ENCODE peak calls at places on chromosome 5, in five cellular contexts. B is OCI-M1, L is mesothelial cell of epicardium, H is posterior cingulate gyrus, X is uterus. C is an unnamed sample.

GRCh38 chr5:168227973-168228615 is 63.4 kb upstream of the WWC1 start:
- DNase-seq in B (peak), L (no peak), H (no peak), X (no peak), C (no peak)

GRCh38 chr5:43336159-43336558 is 22.9 kb upstream of the HMGCS1 start:
- DNase-seq in B (no peak), L (no peak), H (no peak), X (no peak), C (no peak)

GRCh38 chr5:158858746-158859145 is 241.0 kb downstream of the EBF1 start:
- DNase-seq in B (no peak), L (no peak), H (no peak), X (no peak), C (no peak)

GRCh38 chr5:107570805-107571531 is 99.8 kb downstream of the EFNA5 start:
- DNase-seq in B (no peak), L (no peak), H (no peak), X (no peak), C (peak)

GRCh38 chr5:1204693-1205242 is 3.4 kb downstream of the SLC6A19 start:
- DNase-seq in B (peak), L (no peak), H (no peak), X (no peak), C (no peak)

GRCh38 chr5:129460121-129460950 is at the start of gene ADAMTS19:
- DNase-seq in B (peak), L (peak), H (peak), X (peak), C (no peak)

GRCh38 chr5:124743534-124744169 is 2.8 kb downstream of the ZNF608 start:
- DNase-seq in B (no peak), L (no peak), H (no peak), X (no peak), C (peak)

GRCh38 chr5:37477426-37477825 is 98.3 kb downstream of the WDR70 start:
- DNase-seq in B (no peak), L (no peak), H (no peak), X (no peak), C (no peak)

GRCh38 chr5:10331341-10331796 is 22.1 kb upstream of the MARCHF6 start:
- DNase-seq in B (no peak), L (no peak), H (no peak), X (peak), C (no peak)

GRCh38 chr5:74977475-74977874 is 74.9 kb downstream of the GCNT4 start:
- DNase-seq in B (no peak), L (no peak), H (no peak), X (no peak), C (no peak)

GRCh38 chr5:56409331-56410190 is 176.4 kb upstream of the ANKRD55 start:
- DNase-seq in B (peak), L (no peak), H (no peak), X (no peak), C (peak)

GRCh38 chr5:76958976-76959767 is 6.3 kb downstream of the CRHBP start:
- DNase-seq in B (peak), L (no peak), H (no peak), X (no peak), C (no peak)

GRCh38 chr5:102603670-102604069 is 104.9 kb upstream of the SLCO6A1 start:
- DNase-seq in B (no peak), L (no peak), H (no peak), X (no peak), C (no peak)